ENCODE peak calls at places on chromosomes 3 and 15, in ten cellular contexts. One of them, this sample, is unnamed. For H3K36me3, the result is how much of the 10 kb centered on the place peaks cover.

GRCh38 chr15:79901958-79902357 is 5.1 kb upstream of the MTHFS start:
- DNase-seq in lower lobe of right lung: no peak
- DNase-seq in CD8-positive, alpha-beta memory T cell: no peak
- DNase-seq in spleen: no peak
- DNase-seq in pancreas: no peak
- DNase-seq in tibial artery: no peak
- DNase-seq in heart right ventricle: no peak
- DNase-seq in OCI-LY7: no peak
- DNase-seq in GM23338: no peak
- DNase-seq in esophagus squamous epithelium: no peak
- DNase-seq in this sample: no peak

GRCh38 chr15:67543348-67543718 is 830 bp downstream of the MAP2K5 start:
- DNase-seq in lower lobe of right lung: no peak
- DNase-seq in CD8-positive, alpha-beta memory T cell: no peak
- DNase-seq in spleen: peak
- DNase-seq in pancreas: peak
- DNase-seq in tibial artery: no peak
- DNase-seq in heart right ventricle: no peak
- DNase-seq in OCI-LY7: no peak
- DNase-seq in GM23338: no peak
- DNase-seq in esophagus squamous epithelium: no peak
- DNase-seq in this sample: no peak

GRCh38 chr15:95590533-95591044 is 739.9 kb upstream of the NR2F2 start:
- DNase-seq in lower lobe of right lung: no peak
- DNase-seq in CD8-positive, alpha-beta memory T cell: no peak
- DNase-seq in spleen: no peak
- DNase-seq in pancreas: no peak
- DNase-seq in tibial artery: no peak
- DNase-seq in heart right ventricle: no peak
- DNase-seq in OCI-LY7: no peak
- DNase-seq in GM23338: no peak
- DNase-seq in esophagus squamous epithelium: no peak
- DNase-seq in this sample: no peak

GRCh38 chr3:173397161-173398110 is at the start of gene NLGN1:
- DNase-seq in lower lobe of right lung: peak
- DNase-seq in CD8-positive, alpha-beta memory T cell: no peak
- DNase-seq in spleen: peak
- DNase-seq in pancreas: peak
- DNase-seq in tibial artery: peak
- DNase-seq in heart right ventricle: peak
- DNase-seq in OCI-LY7: no peak
- DNase-seq in GM23338: peak
- DNase-seq in esophagus squamous epithelium: no peak
- DNase-seq in this sample: no peak

GRCh38 chr15:44029940-44030568 is 165.0 kb downstream of the FRMD5 start:
- DNase-seq in lower lobe of right lung: no peak
- DNase-seq in CD8-positive, alpha-beta memory T cell: no peak
- DNase-seq in spleen: no peak
- DNase-seq in pancreas: no peak
- DNase-seq in tibial artery: no peak
- DNase-seq in heart right ventricle: no peak
- DNase-seq in OCI-LY7: no peak
- DNase-seq in GM23338: no peak
- DNase-seq in esophagus squamous epithelium: no peak
- DNase-seq in this sample: no peak

GRCh38 chr3:149959443-149959842 is 11.3 kb downstream of the PFN2 start:
- DNase-seq in lower lobe of right lung: no peak
- DNase-seq in CD8-positive, alpha-beta memory T cell: no peak
- DNase-seq in spleen: no peak
- DNase-seq in pancreas: no peak
- DNase-seq in tibial artery: no peak
- DNase-seq in heart right ventricle: no peak
- DNase-seq in OCI-LY7: no peak
- DNase-seq in GM23338: no peak
- DNase-seq in esophagus squamous epithelium: no peak
- DNase-seq in this sample: no peak

GRCh38 chr15:43277901-43278300 is 11.2 kb upstream of the TGM5 start:
- DNase-seq in lower lobe of right lung: no peak
- DNase-seq in CD8-positive, alpha-beta memory T cell: no peak
- DNase-seq in spleen: no peak
- DNase-seq in pancreas: no peak
- DNase-seq in tibial artery: no peak
- DNase-seq in heart right ventricle: no peak
- DNase-seq in OCI-LY7: no peak
- DNase-seq in GM23338: no peak
- DNase-seq in esophagus squamous epithelium: no peak
- DNase-seq in this sample: no peak

GRCh38 chr15:74791007-74791406 is 9.1 kb downstream of the CSK start:
- DNase-seq in lower lobe of right lung: no peak
- DNase-seq in CD8-positive, alpha-beta memory T cell: no peak
- DNase-seq in spleen: no peak
- DNase-seq in pancreas: no peak
- DNase-seq in tibial artery: no peak
- DNase-seq in heart right ventricle: no peak
- DNase-seq in OCI-LY7: no peak
- DNase-seq in GM23338: no peak
- DNase-seq in esophagus squamous epithelium: no peak
- DNase-seq in this sample: no peak

GRCh38 chr3:128500556-128500955 is 7.6 kb upstream of the GATA2 start:
- DNase-seq in lower lobe of right lung: no peak
- DNase-seq in CD8-positive, alpha-beta memory T cell: no peak
- DNase-seq in spleen: no peak
- DNase-seq in pancreas: no peak
- DNase-seq in tibial artery: no peak
- DNase-seq in heart right ventricle: no peak
- DNase-seq in OCI-LY7: no peak
- DNase-seq in GM23338: no peak
- DNase-seq in esophagus squamous epithelium: no peak
- DNase-seq in this sample: no peak

GRCh38 chr15:75809986-75810750 is 33.1 kb upstream of the UBE2Q2 start:
- DNase-seq in lower lobe of right lung: no peak
- DNase-seq in CD8-positive, alpha-beta memory T cell: no peak
- DNase-seq in spleen: no peak
- DNase-seq in pancreas: no peak
- DNase-seq in tibial artery: no peak
- DNase-seq in heart right ventricle: no peak
- DNase-seq in OCI-LY7: peak
- DNase-seq in GM23338: peak
- DNase-seq in esophagus squamous epithelium: no peak
- DNase-seq in this sample: no peak

GRCh38 chr15:89575656-89576416 is 567 bp downstream of the TICRR start:
- DNase-seq in lower lobe of right lung: no peak
- DNase-seq in CD8-positive, alpha-beta memory T cell: no peak
- DNase-seq in spleen: no peak
- DNase-seq in pancreas: peak
- DNase-seq in tibial artery: no peak
- DNase-seq in heart right ventricle: peak
- DNase-seq in OCI-LY7: peak
- DNase-seq in GM23338: peak
- DNase-seq in esophagus squamous epithelium: no peak
- DNase-seq in this sample: no peak

GRCh38 chr15:85414495-85414894 is 34.1 kb downstream of the AKAP13 start:
- DNase-seq in lower lobe of right lung: no peak
- DNase-seq in CD8-positive, alpha-beta memory T cell: no peak
- DNase-seq in spleen: no peak
- DNase-seq in pancreas: no peak
- DNase-seq in tibial artery: no peak
- DNase-seq in heart right ventricle: no peak
- DNase-seq in OCI-LY7: no peak
- DNase-seq in GM23338: no peak
- DNase-seq in esophagus squamous epithelium: no peak
- DNase-seq in this sample: no peak

GRCh38 chr3:128506721-128507120 is 13.7 kb upstream of the GATA2 start:
- DNase-seq in lower lobe of right lung: no peak
- DNase-seq in CD8-positive, alpha-beta memory T cell: no peak
- DNase-seq in spleen: no peak
- DNase-seq in pancreas: no peak
- DNase-seq in tibial artery: no peak
- DNase-seq in heart right ventricle: no peak
- DNase-seq in OCI-LY7: no peak
- DNase-seq in GM23338: no peak
- DNase-seq in esophagus squamous epithelium: no peak
- DNase-seq in this sample: no peak

GRCh38 chr3:16918683-16919025 is 33.9 kb downstream of the PLCL2 start:
- DNase-seq in lower lobe of right lung: no peak
- DNase-seq in CD8-positive, alpha-beta memory T cell: no peak
- DNase-seq in spleen: no peak
- DNase-seq in pancreas: no peak
- DNase-seq in tibial artery: no peak
- DNase-seq in heart right ventricle: no peak
- DNase-seq in OCI-LY7: no peak
- DNase-seq in GM23338: no peak
- DNase-seq in esophagus squamous epithelium: no peak
- DNase-seq in this sample: no peak

GRCh38 chr15:59199775-59200465 is 6.7 kb upstream of the LDHAL6B start:
- DNase-seq in lower lobe of right lung: no peak
- DNase-seq in CD8-positive, alpha-beta memory T cell: no peak
- DNase-seq in spleen: no peak
- DNase-seq in pancreas: no peak
- DNase-seq in tibial artery: peak
- DNase-seq in heart right ventricle: no peak
- DNase-seq in OCI-LY7: no peak
- DNase-seq in GM23338: no peak
- DNase-seq in esophagus squamous epithelium: no peak
- DNase-seq in this sample: no peak

GRCh38 chr3:191120447-191121304 is 78.4 kb upstream of the OSTN start:
- DNase-seq in lower lobe of right lung: no peak
- DNase-seq in CD8-positive, alpha-beta memory T cell: no peak
- DNase-seq in spleen: no peak
- DNase-seq in pancreas: no peak
- DNase-seq in tibial artery: no peak
- DNase-seq in heart right ventricle: no peak
- DNase-seq in OCI-LY7: no peak
- DNase-seq in GM23338: no peak
- DNase-seq in esophagus squamous epithelium: no peak
- DNase-seq in this sample: no peak

GRCh38 chr3:8558645-8559044 is 57.0 kb downstream of the LMCD1 start:
- DNase-seq in lower lobe of right lung: no peak
- DNase-seq in CD8-positive, alpha-beta memory T cell: no peak
- DNase-seq in spleen: no peak
- DNase-seq in pancreas: no peak
- DNase-seq in tibial artery: no peak
- DNase-seq in heart right ventricle: no peak
- DNase-seq in OCI-LY7: no peak
- DNase-seq in GM23338: no peak
- DNase-seq in esophagus squamous epithelium: no peak
- DNase-seq in this sample: no peak
- H3K36me3 ChIP-seq in lower lobe of right lung: under half
- H3K36me3 ChIP-seq in CD8-positive, alpha-beta memory T cell: under half
- H3K36me3 ChIP-seq in spleen: under half
- H3K36me3 ChIP-seq in pancreas: under half
- H3K36me3 ChIP-seq in tibial artery: under half
- H3K36me3 ChIP-seq in heart right ventricle: half or more
- H3K36me3 ChIP-seq in OCI-LY7: under half
- H3K36me3 ChIP-seq in GM23338: under half
- H3K36me3 ChIP-seq in esophagus squamous epithelium: under half
- H3K36me3 ChIP-seq in this sample: under half

GRCh38 chr3:197790033-197790432 is 1.0 kb upstream of the LRCH3 start:
- DNase-seq in lower lobe of right lung: no peak
- DNase-seq in CD8-positive, alpha-beta memory T cell: no peak
- DNase-seq in spleen: no peak
- DNase-seq in pancreas: no peak
- DNase-seq in tibial artery: no peak
- DNase-seq in heart right ventricle: no peak
- DNase-seq in OCI-LY7: no peak
- DNase-seq in GM23338: no peak
- DNase-seq in esophagus squamous epithelium: no peak
- DNase-seq in this sample: no peak
- H3K36me3 ChIP-seq in lower lobe of right lung: under half
- H3K36me3 ChIP-seq in CD8-positive, alpha-beta memory T cell: under half
- H3K36me3 ChIP-seq in spleen: under half
- H3K36me3 ChIP-seq in pancreas: under half
- H3K36me3 ChIP-seq in tibial artery: under half
- H3K36me3 ChIP-seq in heart right ventricle: under half
- H3K36me3 ChIP-seq in OCI-LY7: under half
- H3K36me3 ChIP-seq in GM23338: under half
- H3K36me3 ChIP-seq in esophagus squamous epithelium: under half
- H3K36me3 ChIP-seq in this sample: under half

GRCh38 chr3:100358413-100358812 is 23.9 kb downstream of the NIT2 start:
- DNase-seq in lower lobe of right lung: no peak
- DNase-seq in CD8-positive, alpha-beta memory T cell: no peak
- DNase-seq in spleen: no peak
- DNase-seq in pancreas: no peak
- DNase-seq in tibial artery: no peak
- DNase-seq in heart right ventricle: no peak
- DNase-seq in OCI-LY7: no peak
- DNase-seq in GM23338: no peak
- DNase-seq in esophagus squamous epithelium: no peak
- DNase-seq in this sample: no peak
- H3K36me3 ChIP-seq in lower lobe of right lung: half or more
- H3K36me3 ChIP-seq in CD8-positive, alpha-beta memory T cell: under half
- H3K36me3 ChIP-seq in spleen: under half
- H3K36me3 ChIP-seq in pancreas: under half
- H3K36me3 ChIP-seq in tibial artery: half or more
- H3K36me3 ChIP-seq in heart right ventricle: half or more
- H3K36me3 ChIP-seq in OCI-LY7: half or more
- H3K36me3 ChIP-seq in GM23338: under half
- H3K36me3 ChIP-seq in esophagus squamous epithelium: under half
- H3K36me3 ChIP-seq in this sample: under half

GRCh38 chr15:53644681-53645080 is 114.8 kb downstream of the WDR72 start:
- DNase-seq in lower lobe of right lung: no peak
- DNase-seq in CD8-positive, alpha-beta memory T cell: no peak
- DNase-seq in spleen: no peak
- DNase-seq in pancreas: no peak
- DNase-seq in tibial artery: no peak
- DNase-seq in heart right ventricle: no peak
- DNase-seq in OCI-LY7: no peak
- DNase-seq in GM23338: no peak
- DNase-seq in esophagus squamous epithelium: no peak
- DNase-seq in this sample: no peak
- H3K36me3 ChIP-seq in lower lobe of right lung: under half
- H3K36me3 ChIP-seq in CD8-positive, alpha-beta memory T cell: under half
- H3K36me3 ChIP-seq in spleen: under half
- H3K36me3 ChIP-seq in pancreas: under half
- H3K36me3 ChIP-seq in tibial artery: under half
- H3K36me3 ChIP-seq in heart right ventricle: under half
- H3K36me3 ChIP-seq in OCI-LY7: under half
- H3K36me3 ChIP-seq in GM23338: under half
- H3K36me3 ChIP-seq in esophagus squamous epithelium: under half
- H3K36me3 ChIP-seq in this sample: under half

DNA sequence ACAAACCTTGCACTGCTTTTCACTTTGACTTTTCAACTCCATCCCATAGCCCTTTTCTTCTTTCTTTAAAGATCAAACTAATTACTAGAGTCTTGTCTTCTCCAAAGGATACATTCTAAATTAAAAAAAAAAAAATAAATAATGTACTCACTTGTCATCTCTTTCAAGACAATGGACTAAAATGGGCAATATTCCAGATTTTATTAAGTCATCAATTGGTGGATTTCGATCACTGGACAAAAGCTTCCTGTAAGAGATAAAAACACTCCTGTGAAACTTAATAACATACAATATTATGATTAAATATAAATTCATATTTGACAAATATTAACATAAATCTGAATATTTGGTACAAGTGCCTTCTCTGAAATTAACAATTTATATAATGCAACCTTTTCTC is 34.1 kb downstream of the KPNA4 start:
- DNase-seq in lower lobe of right lung: no peak
- DNase-seq in CD8-positive, alpha-beta memory T cell: no peak
- DNase-seq in spleen: no peak
- DNase-seq in pancreas: no peak
- DNase-seq in tibial artery: no peak
- DNase-seq in heart right ventricle: no peak
- DNase-seq in OCI-LY7: no peak
- DNase-seq in GM23338: no peak
- DNase-seq in esophagus squamous epithelium: no peak
- DNase-seq in this sample: no peak
- H3K36me3 ChIP-seq in lower lobe of right lung: half or more
- H3K36me3 ChIP-seq in CD8-positive, alpha-beta memory T cell: under half
- H3K36me3 ChIP-seq in spleen: half or more
- H3K36me3 ChIP-seq in pancreas: under half
- H3K36me3 ChIP-seq in tibial artery: half or more
- H3K36me3 ChIP-seq in heart right ventricle: half or more
- H3K36me3 ChIP-seq in OCI-LY7: half or more
- H3K36me3 ChIP-seq in GM23338: under half
- H3K36me3 ChIP-seq in esophagus squamous epithelium: under half
- H3K36me3 ChIP-seq in this sample: half or more

This sample was measured in esophagus muscularis mucosa.